ENCODE peak calls at places on chromosome X, in ten cellular contexts. V is T-helper 1 cell, Z is T-helper 9 cell, R is EH, Y is endothelial cell, W is NCI-H1694 treated with DMSO at 0.1 percent for 48 hours, M is astrocyte, S is iPS-NIHi11, H is H7, F is amygdala. T is an unnamed sample.

GRCh38 chrX:44343412-44343942 is at the start of gene EFHC2:
- DNase-seq in V (peak), Z (peak), R (no peak), Y (peak), W (no peak), M (peak), S (peak), H (peak), F (no peak), T (peak)

GRCh38 chrX:46589977-46590723 is 16.6 kb downstream of the CHST7 start:
- DNase-seq in V (no peak), Z (no peak), R (peak), Y (no peak), W (no peak), M (peak), S (no peak), H (no peak), F (no peak), T (no peak)

GRCh38 chrX:28920141-28920540 is 332.9 kb downstream of the IL1RAPL1 start:
- DNase-seq in V (no peak), Z (no peak), R (no peak), Y (no peak), W (no peak), M (no peak), S (no peak), H (no peak), F (no peak), T (no peak)

GRCh38 chrX:20361890-20362262 is 95.2 kb upstream of the RPS6KA3 start:
- DNase-seq in V (no peak), Z (no peak), R (peak), Y (no peak), W (no peak), M (peak), S (no peak), H (peak), F (no peak), T (no peak)

GRCh38 chrX:10240918-10241317 is 84.1 kb downstream of the CLCN4 start:
- DNase-seq in V (no peak), Z (no peak), R (peak), Y (no peak), W (no peak), M (peak), S (no peak), H (no peak), F (no peak), T (no peak)

GRCh38 chrX:47831788-47832187 is 4.9 kb upstream of the ZNF81 start:
- DNase-seq in V (peak), Z (peak), R (peak), Y (peak), W (peak), M (no peak), S (peak), H (peak), F (no peak), T (peak)

GRCh38 chrX:77298296-77298695 is 148.9 kb upstream of the FGF16 start:
- DNase-seq in V (no peak), Z (no peak), R (no peak), Y (no peak), W (no peak), M (no peak), S (no peak), H (no peak), F (no peak), T (no peak)

GRCh38 chrX:108165349-108166111 is 74.0 kb downstream of the ATG4A start:
- DNase-seq in V (no peak), Z (no peak), R (peak), Y (peak), W (peak), M (peak), S (peak), H (peak), F (no peak), T (peak)

GRCh38 chrX:129695937-129696336 is 41.2 kb upstream of the APLN start:
- DNase-seq in V (no peak), Z (no peak), R (no peak), Y (no peak), W (no peak), M (no peak), S (no peak), H (no peak), F (no peak), T (no peak)

GRCh38 chrX:46308106-46308505 is 237.1 kb downstream of the ZNF674 start:
- DNase-seq in V (no peak), Z (no peak), R (no peak), Y (no peak), W (no peak), M (no peak), S (no peak), H (no peak), F (no peak), T (no peak)

GRCh38 chrX:40278340-40279090 is 180.8 kb upstream of the BCOR start:
- DNase-seq in V (peak), Z (peak), R (no peak), Y (no peak), W (no peak), M (peak), S (no peak), H (no peak), F (no peak), T (no peak)

GRCh38 chrX:19846995-19847790 is 40.2 kb downstream of the SH3KBP1 start:
- DNase-seq in V (no peak), Z (no peak), R (peak), Y (no peak), W (no peak), M (peak), S (peak), H (peak), F (no peak), T (no peak)

GRCh38 chrX:153549231-153549630 is 31.8 kb downstream of the ATP2B3 start:
- DNase-seq in V (no peak), Z (no peak), R (no peak), Y (no peak), W (no peak), M (no peak), S (no peak), H (no peak), F (no peak), T (no peak)

GRCh38 chrX:78105944-78106650 is 2.0 kb downstream of the PGK1 start:
- DNase-seq in V (peak), Z (no peak), R (peak), Y (no peak), W (no peak), M (no peak), S (no peak), H (no peak), F (no peak), T (no peak)

GRCh38 chrX:74535633-74536141 is 78.7 kb downstream of the RLIM start:
- DNase-seq in V (peak), Z (peak), R (peak), Y (peak), W (no peak), M (peak), S (peak), H (peak), F (no peak), T (peak)

GRCh38 chrX:38260231-38260630 is 39.6 kb upstream of the SRPX start:
- DNase-seq in V (no peak), Z (no peak), R (peak), Y (peak), W (peak), M (no peak), S (peak), H (peak), F (no peak), T (peak)

GRCh38 chrX:111892375-111892774 is 16.4 kb downstream of the TRPC5OS start:
- DNase-seq in V (no peak), Z (no peak), R (no peak), Y (no peak), W (no peak), M (no peak), S (no peak), H (no peak), F (no peak), T (no peak)

GRCh38 chrX:13938053-13938765 is 91.5 kb downstream of the GEMIN8 start:
- DNase-seq in V (no peak), Z (no peak), R (peak), Y (peak), W (no peak), M (no peak), S (peak), H (peak), F (peak), T (peak)

GRCh38 chrX:15549189-15550012 is 48.8 kb downstream of the BMX start:
- DNase-seq in V (no peak), Z (no peak), R (no peak), Y (no peak), W (no peak), M (no peak), S (no peak), H (no peak), F (no peak), T (no peak)

GRCh38 chrX:27565992-27566391 is 24.2 kb upstream of the DCAF8L2 start:
- DNase-seq in V (no peak), Z (no peak), R (no peak), Y (peak), W (no peak), M (peak), S (no peak), H (no peak), F (no peak), T (no peak)

GRCh38 chrX:104659037-104659744 is 93.2 kb downstream of the IL1RAPL2 start:
- DNase-seq in V (no peak), Z (no peak), R (no peak), Y (no peak), W (no peak), M (peak), S (no peak), H (no peak), F (no peak), T (no peak)

GRCh38 chrX:108699368-108699767 is 37.0 kb downstream of the IRS4 start:
- DNase-seq in V (no peak), Z (no peak), R (peak), Y (no peak), W (peak), M (peak), S (peak), H (peak), F (no peak), T (peak)

GRCh38 chrX:130975947-130976346 is 72.9 kb upstream of the ENOX2 start:
- DNase-seq in V (no peak), Z (no peak), R (peak), Y (peak), W (peak), M (peak), S (peak), H (peak), F (no peak), T (peak)

T was measured in SK-N-SH.